ENCODE peak calls at places on chromosomes 5 and 9, in nine cellular contexts. One of them, this sample, is unnamed.

GRCh38 chr5:150538007-150538917 is 30.3 kb downstream of the NDST1 start:
- DNase-seq in psoas muscle: no peak
- DNase-seq in stimulated activated CD8-positive, alpha-beta memory T cell treated with anti-CD3 and anti-CD28 coated beads, Interleukin-7, amount 100 ng/mL, for 4 hours: no peak
- DNase-seq in HCT116: no peak
- DNase-seq in activated CD4-positive, alpha-beta T cell treated with anti-CD3 and anti-CD28 coated beads, Interleukin-2, amount 50 U/mL, for 48 hours: no peak
- DNase-seq in GDM1: no peak
- DNase-seq in OCI-LY7: no peak
- DNase-seq in heart left ventricle: no peak
- DNase-seq in Peyer's patch: no peak
- DNase-seq in this sample: no peak

GRCh38 chr5:171137768-171138540 is 171.1 kb upstream of the TLX3 start:
- DNase-seq in psoas muscle: no peak
- DNase-seq in stimulated activated CD8-positive, alpha-beta memory T cell treated with anti-CD3 and anti-CD28 coated beads, Interleukin-7, amount 100 ng/mL, for 4 hours: no peak
- DNase-seq in HCT116: no peak
- DNase-seq in activated CD4-positive, alpha-beta T cell treated with anti-CD3 and anti-CD28 coated beads, Interleukin-2, amount 50 U/mL, for 48 hours: no peak
- DNase-seq in GDM1: no peak
- DNase-seq in OCI-LY7: no peak
- DNase-seq in heart left ventricle: no peak
- DNase-seq in Peyer's patch: no peak
- DNase-seq in this sample: no peak

GRCh38 chr9:36082928-36083327 is 46.2 kb downstream of the RECK start:
- DNase-seq in psoas muscle: no peak
- DNase-seq in stimulated activated CD8-positive, alpha-beta memory T cell treated with anti-CD3 and anti-CD28 coated beads, Interleukin-7, amount 100 ng/mL, for 4 hours: no peak
- DNase-seq in HCT116: no peak
- DNase-seq in activated CD4-positive, alpha-beta T cell treated with anti-CD3 and anti-CD28 coated beads, Interleukin-2, amount 50 U/mL, for 48 hours: no peak
- DNase-seq in GDM1: no peak
- DNase-seq in OCI-LY7: no peak
- DNase-seq in heart left ventricle: no peak
- DNase-seq in Peyer's patch: no peak
- DNase-seq in this sample: no peak

GRCh38 chr9:127897194-127897692 is 2.2 kb downstream of the ST6GALNAC6 start:
- DNase-seq in psoas muscle: peak
- DNase-seq in stimulated activated CD8-positive, alpha-beta memory T cell treated with anti-CD3 and anti-CD28 coated beads, Interleukin-7, amount 100 ng/mL, for 4 hours: no peak
- DNase-seq in HCT116: no peak
- DNase-seq in activated CD4-positive, alpha-beta T cell treated with anti-CD3 and anti-CD28 coated beads, Interleukin-2, amount 50 U/mL, for 48 hours: peak
- DNase-seq in GDM1: no peak
- DNase-seq in OCI-LY7: peak
- DNase-seq in heart left ventricle: peak
- DNase-seq in Peyer's patch: peak
- DNase-seq in this sample: peak

GRCh38 chr5:150158170-150158949 is 2.7 kb upstream of the PDGFRB start:
- DNase-seq in psoas muscle: peak
- DNase-seq in stimulated activated CD8-positive, alpha-beta memory T cell treated with anti-CD3 and anti-CD28 coated beads, Interleukin-7, amount 100 ng/mL, for 4 hours: no peak
- DNase-seq in HCT116: no peak
- DNase-seq in activated CD4-positive, alpha-beta T cell treated with anti-CD3 and anti-CD28 coated beads, Interleukin-2, amount 50 U/mL, for 48 hours: no peak
- DNase-seq in GDM1: no peak
- DNase-seq in OCI-LY7: no peak
- DNase-seq in heart left ventricle: peak
- DNase-seq in Peyer's patch: no peak
- DNase-seq in this sample: no peak

GRCh38 chr5:119323630-119324000 is 32.2 kb upstream of the TNFAIP8 start:
- DNase-seq in psoas muscle: no peak
- DNase-seq in stimulated activated CD8-positive, alpha-beta memory T cell treated with anti-CD3 and anti-CD28 coated beads, Interleukin-7, amount 100 ng/mL, for 4 hours: no peak
- DNase-seq in HCT116: no peak
- DNase-seq in activated CD4-positive, alpha-beta T cell treated with anti-CD3 and anti-CD28 coated beads, Interleukin-2, amount 50 U/mL, for 48 hours: no peak
- DNase-seq in GDM1: no peak
- DNase-seq in OCI-LY7: no peak
- DNase-seq in heart left ventricle: no peak
- DNase-seq in Peyer's patch: no peak
- DNase-seq in this sample: no peak

GRCh38 chr9:112774006-112774996 is 23.7 kb downstream of the SNX30 start:
- DNase-seq in psoas muscle: no peak
- DNase-seq in stimulated activated CD8-positive, alpha-beta memory T cell treated with anti-CD3 and anti-CD28 coated beads, Interleukin-7, amount 100 ng/mL, for 4 hours: no peak
- DNase-seq in HCT116: no peak
- DNase-seq in activated CD4-positive, alpha-beta T cell treated with anti-CD3 and anti-CD28 coated beads, Interleukin-2, amount 50 U/mL, for 48 hours: no peak
- DNase-seq in GDM1: no peak
- DNase-seq in OCI-LY7: peak
- DNase-seq in heart left ventricle: no peak
- DNase-seq in Peyer's patch: no peak
- DNase-seq in this sample: no peak

GRCh38 chr5:143023447-143024096 is 253.4 kb downstream of the ARHGAP26 start:
- DNase-seq in psoas muscle: peak
- DNase-seq in stimulated activated CD8-positive, alpha-beta memory T cell treated with anti-CD3 and anti-CD28 coated beads, Interleukin-7, amount 100 ng/mL, for 4 hours: no peak
- DNase-seq in HCT116: no peak
- DNase-seq in activated CD4-positive, alpha-beta T cell treated with anti-CD3 and anti-CD28 coated beads, Interleukin-2, amount 50 U/mL, for 48 hours: peak
- DNase-seq in GDM1: no peak
- DNase-seq in OCI-LY7: no peak
- DNase-seq in heart left ventricle: peak
- DNase-seq in Peyer's patch: no peak
- DNase-seq in this sample: no peak

GRCh38 chr5:63805151-63805550 is 157.1 kb downstream of the HTR1A start:
- DNase-seq in psoas muscle: no peak
- DNase-seq in stimulated activated CD8-positive, alpha-beta memory T cell treated with anti-CD3 and anti-CD28 coated beads, Interleukin-7, amount 100 ng/mL, for 4 hours: no peak
- DNase-seq in HCT116: no peak
- DNase-seq in activated CD4-positive, alpha-beta T cell treated with anti-CD3 and anti-CD28 coated beads, Interleukin-2, amount 50 U/mL, for 48 hours: no peak
- DNase-seq in GDM1: no peak
- DNase-seq in OCI-LY7: no peak
- DNase-seq in heart left ventricle: no peak
- DNase-seq in Peyer's patch: no peak
- DNase-seq in this sample: no peak

GRCh38 chr5:16467363-16468219 is 2.0 kb upstream of the ZNF622 start:
- DNase-seq in psoas muscle: no peak
- DNase-seq in stimulated activated CD8-positive, alpha-beta memory T cell treated with anti-CD3 and anti-CD28 coated beads, Interleukin-7, amount 100 ng/mL, for 4 hours: no peak
- DNase-seq in HCT116: no peak
- DNase-seq in activated CD4-positive, alpha-beta T cell treated with anti-CD3 and anti-CD28 coated beads, Interleukin-2, amount 50 U/mL, for 48 hours: no peak
- DNase-seq in GDM1: no peak
- DNase-seq in OCI-LY7: peak
- DNase-seq in heart left ventricle: no peak
- DNase-seq in Peyer's patch: no peak
- DNase-seq in this sample: no peak

GRCh38 chr5:56412601-56413379 is 179.7 kb upstream of the ANKRD55 start:
- DNase-seq in psoas muscle: peak
- DNase-seq in stimulated activated CD8-positive, alpha-beta memory T cell treated with anti-CD3 and anti-CD28 coated beads, Interleukin-7, amount 100 ng/mL, for 4 hours: no peak
- DNase-seq in HCT116: no peak
- DNase-seq in activated CD4-positive, alpha-beta T cell treated with anti-CD3 and anti-CD28 coated beads, Interleukin-2, amount 50 U/mL, for 48 hours: peak
- DNase-seq in GDM1: no peak
- DNase-seq in OCI-LY7: peak
- DNase-seq in heart left ventricle: no peak
- DNase-seq in Peyer's patch: peak
- DNase-seq in this sample: peak

GRCh38 chr9:34701023-34701768 is 8.7 kb downstream of the CCL21 start:
- DNase-seq in psoas muscle: peak
- DNase-seq in stimulated activated CD8-positive, alpha-beta memory T cell treated with anti-CD3 and anti-CD28 coated beads, Interleukin-7, amount 100 ng/mL, for 4 hours: peak
- DNase-seq in HCT116: peak
- DNase-seq in activated CD4-positive, alpha-beta T cell treated with anti-CD3 and anti-CD28 coated beads, Interleukin-2, amount 50 U/mL, for 48 hours: peak
- DNase-seq in GDM1: peak
- DNase-seq in OCI-LY7: peak
- DNase-seq in heart left ventricle: peak
- DNase-seq in Peyer's patch: peak
- DNase-seq in this sample: peak

GRCh38 chr5:118548761-118549160 is 439.6 kb downstream of the DTWD2 start:
- DNase-seq in psoas muscle: no peak
- DNase-seq in stimulated activated CD8-positive, alpha-beta memory T cell treated with anti-CD3 and anti-CD28 coated beads, Interleukin-7, amount 100 ng/mL, for 4 hours: no peak
- DNase-seq in HCT116: no peak
- DNase-seq in activated CD4-positive, alpha-beta T cell treated with anti-CD3 and anti-CD28 coated beads, Interleukin-2, amount 50 U/mL, for 48 hours: no peak
- DNase-seq in GDM1: no peak
- DNase-seq in OCI-LY7: no peak
- DNase-seq in heart left ventricle: no peak
- DNase-seq in Peyer's patch: no peak
- DNase-seq in this sample: no peak

GRCh38 chr9:116589392-116590354 is 97.4 kb upstream of the TRIM32 start:
- DNase-seq in psoas muscle: no peak
- DNase-seq in stimulated activated CD8-positive, alpha-beta memory T cell treated with anti-CD3 and anti-CD28 coated beads, Interleukin-7, amount 100 ng/mL, for 4 hours: no peak
- DNase-seq in HCT116: peak
- DNase-seq in activated CD4-positive, alpha-beta T cell treated with anti-CD3 and anti-CD28 coated beads, Interleukin-2, amount 50 U/mL, for 48 hours: peak
- DNase-seq in GDM1: no peak
- DNase-seq in OCI-LY7: peak
- DNase-seq in heart left ventricle: no peak
- DNase-seq in Peyer's patch: no peak
- DNase-seq in this sample: no peak

GRCh38 chr9:137318565-137318964 is 16.5 kb upstream of the NRARP start:
- DNase-seq in psoas muscle: no peak
- DNase-seq in stimulated activated CD8-positive, alpha-beta memory T cell treated with anti-CD3 and anti-CD28 coated beads, Interleukin-7, amount 100 ng/mL, for 4 hours: no peak
- DNase-seq in HCT116: no peak
- DNase-seq in activated CD4-positive, alpha-beta T cell treated with anti-CD3 and anti-CD28 coated beads, Interleukin-2, amount 50 U/mL, for 48 hours: no peak
- DNase-seq in GDM1: no peak
- DNase-seq in OCI-LY7: no peak
- DNase-seq in heart left ventricle: peak
- DNase-seq in Peyer's patch: peak
- DNase-seq in this sample: no peak

GRCh38 chr9:108953983-108954574 is 19.9 kb downstream of the ABITRAM start:
- DNase-seq in psoas muscle: no peak
- DNase-seq in stimulated activated CD8-positive, alpha-beta memory T cell treated with anti-CD3 and anti-CD28 coated beads, Interleukin-7, amount 100 ng/mL, for 4 hours: no peak
- DNase-seq in HCT116: peak
- DNase-seq in activated CD4-positive, alpha-beta T cell treated with anti-CD3 and anti-CD28 coated beads, Interleukin-2, amount 50 U/mL, for 48 hours: no peak
- DNase-seq in GDM1: peak
- DNase-seq in OCI-LY7: peak
- DNase-seq in heart left ventricle: no peak
- DNase-seq in Peyer's patch: no peak
- DNase-seq in this sample: no peak

GRCh38 chr5:100731768-100732167 is 171.3 kb downstream of the ST8SIA4 start:
- DNase-seq in psoas muscle: no peak
- DNase-seq in stimulated activated CD8-positive, alpha-beta memory T cell treated with anti-CD3 and anti-CD28 coated beads, Interleukin-7, amount 100 ng/mL, for 4 hours: no peak
- DNase-seq in HCT116: no peak
- DNase-seq in activated CD4-positive, alpha-beta T cell treated with anti-CD3 and anti-CD28 coated beads, Interleukin-2, amount 50 U/mL, for 48 hours: no peak
- DNase-seq in GDM1: no peak
- DNase-seq in OCI-LY7: peak
- DNase-seq in heart left ventricle: no peak
- DNase-seq in Peyer's patch: no peak
- DNase-seq in this sample: no peak

GRCh38 chr5:168819004-168819626 is 239.9 kb upstream of the PANK3 start:
- DNase-seq in psoas muscle: no peak
- DNase-seq in stimulated activated CD8-positive, alpha-beta memory T cell treated with anti-CD3 and anti-CD28 coated beads, Interleukin-7, amount 100 ng/mL, for 4 hours: no peak
- DNase-seq in HCT116: no peak
- DNase-seq in activated CD4-positive, alpha-beta T cell treated with anti-CD3 and anti-CD28 coated beads, Interleukin-2, amount 50 U/mL, for 48 hours: no peak
- DNase-seq in GDM1: no peak
- DNase-seq in OCI-LY7: no peak
- DNase-seq in heart left ventricle: no peak
- DNase-seq in Peyer's patch: no peak
- DNase-seq in this sample: no peak

GRCh38 chr5:7209583-7210139 is 186.3 kb upstream of the ADCY2 start:
- DNase-seq in psoas muscle: peak
- DNase-seq in stimulated activated CD8-positive, alpha-beta memory T cell treated with anti-CD3 and anti-CD28 coated beads, Interleukin-7, amount 100 ng/mL, for 4 hours: no peak
- DNase-seq in HCT116: no peak
- DNase-seq in activated CD4-positive, alpha-beta T cell treated with anti-CD3 and anti-CD28 coated beads, Interleukin-2, amount 50 U/mL, for 48 hours: no peak
- DNase-seq in GDM1: no peak
- DNase-seq in OCI-LY7: no peak
- DNase-seq in heart left ventricle: no peak
- DNase-seq in Peyer's patch: no peak
- DNase-seq in this sample: no peak

GRCh38 chr5:43019615-43020293 is 20.4 kb downstream of the ANXA2R start:
- DNase-seq in psoas muscle: peak
- DNase-seq in stimulated activated CD8-positive, alpha-beta memory T cell treated with anti-CD3 and anti-CD28 coated beads, Interleukin-7, amount 100 ng/mL, for 4 hours: peak
- DNase-seq in HCT116: peak
- DNase-seq in activated CD4-positive, alpha-beta T cell treated with anti-CD3 and anti-CD28 coated beads, Interleukin-2, amount 50 U/mL, for 48 hours: peak
- DNase-seq in GDM1: peak
- DNase-seq in OCI-LY7: peak
- DNase-seq in heart left ventricle: no peak
- DNase-seq in Peyer's patch: peak
- DNase-seq in this sample: peak

GRCh38 chr5:158209219-158209908 is 350.4 kb upstream of the CLINT1 start:
- DNase-seq in psoas muscle: no peak
- DNase-seq in stimulated activated CD8-positive, alpha-beta memory T cell treated with anti-CD3 and anti-CD28 coated beads, Interleukin-7, amount 100 ng/mL, for 4 hours: no peak
- DNase-seq in HCT116: no peak
- DNase-seq in activated CD4-positive, alpha-beta T cell treated with anti-CD3 and anti-CD28 coated beads, Interleukin-2, amount 50 U/mL, for 48 hours: no peak
- DNase-seq in GDM1: no peak
- DNase-seq in OCI-LY7: no peak
- DNase-seq in heart left ventricle: no peak
- DNase-seq in Peyer's patch: no peak
- DNase-seq in this sample: no peak

GRCh38 chr5:6781711-6782110 is 68.5 kb downstream of the TENT4A start:
- DNase-seq in psoas muscle: no peak
- DNase-seq in stimulated activated CD8-positive, alpha-beta memory T cell treated with anti-CD3 and anti-CD28 coated beads, Interleukin-7, amount 100 ng/mL, for 4 hours: no peak
- DNase-seq in HCT116: no peak
- DNase-seq in activated CD4-positive, alpha-beta T cell treated with anti-CD3 and anti-CD28 coated beads, Interleukin-2, amount 50 U/mL, for 48 hours: no peak
- DNase-seq in GDM1: no peak
- DNase-seq in OCI-LY7: no peak
- DNase-seq in heart left ventricle: no peak
- DNase-seq in Peyer's patch: no peak
- DNase-seq in this sample: no peak

GRCh38 chr9:105205787-105206511 is 38.5 kb upstream of the SLC44A1 start:
- DNase-seq in psoas muscle: peak
- DNase-seq in stimulated activated CD8-positive, alpha-beta memory T cell treated with anti-CD3 and anti-CD28 coated beads, Interleukin-7, amount 100 ng/mL, for 4 hours: no peak
- DNase-seq in HCT116: no peak
- DNase-seq in activated CD4-positive, alpha-beta T cell treated with anti-CD3 and anti-CD28 coated beads, Interleukin-2, amount 50 U/mL, for 48 hours: no peak
- DNase-seq in GDM1: no peak
- DNase-seq in OCI-LY7: no peak
- DNase-seq in heart left ventricle: no peak
- DNase-seq in Peyer's patch: peak
- DNase-seq in this sample: peak

GRCh38 chr9:18568969-18569368 is 95.0 kb downstream of the ADAMTSL1 start:
- DNase-seq in psoas muscle: no peak
- DNase-seq in stimulated activated CD8-positive, alpha-beta memory T cell treated with anti-CD3 and anti-CD28 coated beads, Interleukin-7, amount 100 ng/mL, for 4 hours: no peak
- DNase-seq in HCT116: no peak
- DNase-seq in activated CD4-positive, alpha-beta T cell treated with anti-CD3 and anti-CD28 coated beads, Interleukin-2, amount 50 U/mL, for 48 hours: no peak
- DNase-seq in GDM1: no peak
- DNase-seq in OCI-LY7: no peak
- DNase-seq in heart left ventricle: no peak
- DNase-seq in Peyer's patch: no peak
- DNase-seq in this sample: no peak

GRCh38 chr9:104907278-104907951 is 20.5 kb downstream of the ABCA1 start:
- DNase-seq in psoas muscle: no peak
- DNase-seq in stimulated activated CD8-positive, alpha-beta memory T cell treated with anti-CD3 and anti-CD28 coated beads, Interleukin-7, amount 100 ng/mL, for 4 hours: no peak
- DNase-seq in HCT116: no peak
- DNase-seq in activated CD4-positive, alpha-beta T cell treated with anti-CD3 and anti-CD28 coated beads, Interleukin-2, amount 50 U/mL, for 48 hours: no peak
- DNase-seq in GDM1: no peak
- DNase-seq in OCI-LY7: no peak
- DNase-seq in heart left ventricle: no peak
- DNase-seq in Peyer's patch: no peak
- DNase-seq in this sample: no peak